ENCODE peak calls at places on chromosomes 2 and 18, in four cellular contexts. One of them, this sample, is unnamed.

GRCh38 chr2:74471332-74472065 is 981 bp downstream of the MRPL53 start:
- DNase-seq in NCI-H1105: no peak
- DNase-seq in activated T-cell treated with anti-CD3 and anti-CD28 coated beads for 1 hour: no peak
- DNase-seq in lower lobe of right lung: no peak
- DNase-seq in this sample: peak

GRCh38 chr2:129891341-129892320 is 87.8 kb upstream of the RAB6C start:
- DNase-seq in lower lobe of right lung: no peak
- DNase-seq in NCI-H1105: no peak
- DNase-seq in activated T-cell treated with anti-CD3 and anti-CD28 coated beads for 1 hour: no peak
- DNase-seq in this sample: no peak

GRCh38 chr18:25136416-25137132 is 215.4 kb downstream of the ZNF521 start:
- DNase-seq in lower lobe of right lung: no peak
- DNase-seq in NCI-H1105: no peak
- DNase-seq in activated T-cell treated with anti-CD3 and anti-CD28 coated beads for 1 hour: no peak
- DNase-seq in this sample: no peak

GRCh38 chr2:219279916-219280516 is 850 bp downstream of the DNAJB2 start:
- DNase-seq in lower lobe of right lung: no peak
- DNase-seq in NCI-H1105: no peak
- DNase-seq in activated T-cell treated with anti-CD3 and anti-CD28 coated beads for 1 hour: no peak
- DNase-seq in this sample: no peak

GRCh38 chr18:52452427-52452826 is 112.4 kb downstream of the DCC start:
- DNase-seq in lower lobe of right lung: no peak
- DNase-seq in activated T-cell treated with anti-CD3 and anti-CD28 coated beads for 1 hour: no peak
- DNase-seq in NCI-H1105: no peak
- DNase-seq in this sample: no peak

GRCh38 chr18:26017929-26018328 is 72.5 kb downstream of the SS18 start:
- DNase-seq in NCI-H1105: no peak
- DNase-seq in activated T-cell treated with anti-CD3 and anti-CD28 coated beads for 1 hour: no peak
- DNase-seq in lower lobe of right lung: no peak
- DNase-seq in this sample: no peak

GRCh38 chr2:74516070-74516633 is 1.9 kb downstream of the TLX2 start:
- DNase-seq in activated T-cell treated with anti-CD3 and anti-CD28 coated beads for 1 hour: peak
- DNase-seq in lower lobe of right lung: peak
- DNase-seq in NCI-H1105: no peak
- DNase-seq in this sample: peak

GRCh38 chr2:212532585-212532984 is 6.0 kb downstream of the ERBB4 start:
- DNase-seq in activated T-cell treated with anti-CD3 and anti-CD28 coated beads for 1 hour: no peak
- DNase-seq in NCI-H1105: no peak
- DNase-seq in lower lobe of right lung: no peak
- DNase-seq in this sample: no peak

GRCh38 chr2:196967126-196967525 is 40.6 kb upstream of the PGAP1 start:
- DNase-seq in activated T-cell treated with anti-CD3 and anti-CD28 coated beads for 1 hour: no peak
- DNase-seq in NCI-H1105: no peak
- DNase-seq in lower lobe of right lung: no peak
- DNase-seq in this sample: no peak

GRCh38 chr2:5668682-5669267 is 23.4 kb upstream of the SOX11 start:
- DNase-seq in NCI-H1105: no peak
- DNase-seq in activated T-cell treated with anti-CD3 and anti-CD28 coated beads for 1 hour: no peak
- DNase-seq in lower lobe of right lung: no peak
- DNase-seq in this sample: no peak

GRCh38 chr2:18436408-18437077 is 123.9 kb downstream of the RDH14 start:
- DNase-seq in activated T-cell treated with anti-CD3 and anti-CD28 coated beads for 1 hour: no peak
- DNase-seq in NCI-H1105: no peak
- DNase-seq in lower lobe of right lung: no peak
- DNase-seq in this sample: no peak

GRCh38 chr18:8910186-8910585 is 192.3 kb upstream of the NDUFV2 start:
- DNase-seq in NCI-H1105: no peak
- DNase-seq in lower lobe of right lung: no peak
- DNase-seq in activated T-cell treated with anti-CD3 and anti-CD28 coated beads for 1 hour: no peak
- DNase-seq in this sample: no peak

GRCh38 chr2:231280861-231281260 is 82.4 kb downstream of the ARMC9 start:
- DNase-seq in activated T-cell treated with anti-CD3 and anti-CD28 coated beads for 1 hour: no peak
- DNase-seq in NCI-H1105: no peak
- DNase-seq in lower lobe of right lung: no peak
- DNase-seq in this sample: no peak

GRCh38 chr18:22185298-22185697 is 15.9 kb downstream of the GATA6 start:
- DNase-seq in activated T-cell treated with anti-CD3 and anti-CD28 coated beads for 1 hour: no peak
- DNase-seq in NCI-H1105: peak
- DNase-seq in lower lobe of right lung: no peak
- DNase-seq in this sample: peak

GRCh38 chr2:180115675-180116074 is 108.6 kb upstream of the CWC22 start:
- DNase-seq in NCI-H1105: no peak
- DNase-seq in lower lobe of right lung: no peak
- DNase-seq in activated T-cell treated with anti-CD3 and anti-CD28 coated beads for 1 hour: no peak
- DNase-seq in this sample: no peak

GRCh38 chr2:25589676-25590205 is 83.6 kb downstream of the DTNB start:
- DNase-seq in NCI-H1105: no peak
- DNase-seq in lower lobe of right lung: no peak
- DNase-seq in activated T-cell treated with anti-CD3 and anti-CD28 coated beads for 1 hour: no peak
- DNase-seq in this sample: no peak

GRCh38 chr2:100291152-100291970 is 30.9 kb downstream of the LONRF2 start:
- DNase-seq in NCI-H1105: no peak
- DNase-seq in activated T-cell treated with anti-CD3 and anti-CD28 coated beads for 1 hour: peak
- DNase-seq in lower lobe of right lung: peak
- DNase-seq in this sample: peak

GRCh38 chr2:229380101-229380625 is 109.1 kb upstream of the PID1 start:
- DNase-seq in activated T-cell treated with anti-CD3 and anti-CD28 coated beads for 1 hour: no peak
- DNase-seq in lower lobe of right lung: no peak
- DNase-seq in NCI-H1105: no peak
- DNase-seq in this sample: no peak

GRCh38 chr2:128187032-128187654 is 96.1 kb downstream of the UGGT1 start:
- DNase-seq in activated T-cell treated with anti-CD3 and anti-CD28 coated beads for 1 hour: no peak
- DNase-seq in NCI-H1105: no peak
- DNase-seq in lower lobe of right lung: no peak
- DNase-seq in this sample: no peak

GRCh38 chr2:71940695-71941094 is 207.0 kb downstream of the CYP26B1 start:
- DNase-seq in lower lobe of right lung: no peak
- DNase-seq in activated T-cell treated with anti-CD3 and anti-CD28 coated beads for 1 hour: no peak
- DNase-seq in NCI-H1105: no peak
- DNase-seq in this sample: no peak